ENCODE peak calls at places on chromosome 17, in six cellular contexts. I is naive thymus-derived CD8-positive, alpha-beta T cell; C is iPS-NIHi11; B is activated naive CD8-positive, alpha-beta T cell treated with anti-CD3 and anti-CD28 coated beads, Interleukin-2, amount 50 U/mL, for 24 hours; F is SJSA1; Y is H7. J is an unnamed sample.
A peak's percentile ranks its signal among the peaks of the same experiment; 100 is the strongest.

GRCh38 chr17:36727577-36727976 is 126.2 kb downstream of the MRM1 start:
- DNase-seq in Y (no peak), I (no peak), B (no peak), C (no peak), F (no peak), J (peak; percentile 78)

GRCh38 chr17:55117063-55117611 is 147.6 kb upstream of the HLF start:
- DNase-seq in Y (no peak), C (no peak), F (no peak), B (no peak), I (no peak), J (no peak)

GRCh38 chr17:79020631-79021301 is 3.2 kb upstream of the C1QTNF1 start:
- DNase-seq in B (no peak), Y (no peak), I (no peak), C (no peak), F (no peak), J (peak; percentile 41)

GRCh38 chr17:82365586-82366295 is 5.8 kb upstream of the UTS2R start:
- DNase-seq in Y (no peak), C (no peak), I (no peak), B (no peak), F (no peak), J (no peak)

GRCh38 chr17:49582055-49582703 is 6.5 kb downstream of the NXPH3 start:
- DNase-seq in I (no peak), F (no peak), C (no peak), B (no peak), Y (no peak), J (no peak)

GRCh38 chr17:29195465-29196081 is 15.4 kb upstream of the MYO18A start:
- DNase-seq in F (no peak), B (no peak), I (no peak), C (peak; percentile 5), Y (no peak), J (peak; percentile 61)

GRCh38 chr17:45784583-45785372 is 658 bp downstream of the CRHR1 start:
- DNase-seq in C (peak; percentile 57), B (peak; percentile 51), Y (peak; percentile 88), I (peak; percentile 29), F (no peak), J (peak; percentile 86)

GRCh38 chr17:7004398-7005253 is 7.8 kb upstream of the RNASEK start:
- DNase-seq in I (peak; percentile 82), F (peak; percentile 72), B (no peak), Y (peak; percentile 79), C (peak; percentile 75), J (peak; percentile 64)

GRCh38 chr17:47274319-47275069 is 20.9 kb downstream of the ITGB3 start:
- DNase-seq in B (no peak), F (no peak), I (no peak), C (no peak), Y (no peak), J (no peak)

GRCh38 chr17:74176546-74177001 is 26.9 kb upstream of the RPL38 start:
- DNase-seq in I (peak; percentile 31), F (peak; percentile 53), B (peak; percentile 52), C (peak; percentile 79), Y (peak; percentile 86), J (peak; percentile 98)

GRCh38 chr17:44557653-44558285 is 485 bp downstream of the FZD2 start:
- DNase-seq in I (peak; percentile 27), F (peak; percentile 84), Y (peak; percentile 70), B (peak; percentile 38), C (no peak), J (peak; percentile 89)